ENCODE peak calls at places on chromosomes 13 and 19, in six cellular contexts. P is cardiac fibroblast; W is progenitor cell of endocrine pancreas; F is upper lobe of right lung; U is CD4-positive, alpha-beta T cell; C is transverse colon. D is an unnamed sample.

GRCh38 chr13:27461940-27462584 is 11.7 kb upstream of the MTIF3 start:
- DNase-seq in C (no peak), U (no peak), F (no peak), W (no peak), P (no peak), D (no peak)

GRCh38 chr19:45670670-45671453 is 2.8 kb downstream of the GIPR start:
- DNase-seq in P (peak), C (peak), W (peak), F (peak), U (no peak), D (peak)

GRCh38 chr13:35953537-35954206 is 177.5 kb downstream of the DCLK1 start:
- DNase-seq in U (no peak), F (peak), P (peak), W (peak), C (peak), D (peak)

GRCh38 chr19:12670159-12670928 is 3.7 kb downstream of the WDR83 start:
- DNase-seq in C (no peak), P (no peak), U (no peak), W (no peak), F (no peak), D (no peak)

GRCh38 chr19:12773571-12773970 is 1.8 kb downstream of the HOOK2 start:
- DNase-seq in W (no peak), U (no peak), P (peak), C (no peak), F (no peak), D (peak)

GRCh38 chr13:50589139-50589538 is 254.4 kb downstream of the DLEU7 start:
- DNase-seq in C (no peak), W (no peak), F (no peak), P (peak), U (no peak), D (peak)

GRCh38 chr13:98370261-98370660 is 193.2 kb upstream of the RNF113B start:
- DNase-seq in C (no peak), U (no peak), F (no peak), W (no peak), P (no peak), D (no peak)

GRCh38 chr13:95552539-95553270 is at the start of gene CLDN10:
- DNase-seq in W (peak), P (no peak), F (no peak), U (no peak), C (no peak), D (no peak)

GRCh38 chr13:62524498-62524897 is 1108.8 kb upstream of the PCDH20 start:
- DNase-seq in C (no peak), U (no peak), P (no peak), F (no peak), W (no peak), D (no peak)

GRCh38 chr13:32528358-32528757 is 10.2 kb downstream of the N4BP2L2 start:
- DNase-seq in P (peak), C (no peak), W (no peak), U (no peak), F (no peak), D (peak)

GRCh38 chr19:47363758-47364529 is 14.8 kb downstream of the DHX34 start:
- DNase-seq in P (peak), C (no peak), W (no peak), F (no peak), U (no peak), D (peak)

GRCh38 chr13:44281252-44282000 is 92.2 kb upstream of the SERP2 start:
- DNase-seq in W (no peak), U (no peak), P (no peak), C (no peak), F (no peak), D (no peak)

GRCh38 chr19:8615813-8616596 is 5.5 kb upstream of the ADAMTS10 start:
- DNase-seq in C (peak), F (no peak), P (peak), U (peak), W (peak), D (peak)

GRCh38 chr13:62193919-62194318 is 778.3 kb upstream of the PCDH20 start:
- DNase-seq in C (no peak), U (no peak), W (no peak), P (no peak), F (no peak), D (peak)

GRCh38 chr19:58228584-58229254 is at the start of gene ZNF544:
- DNase-seq in U (peak), P (peak), W (peak), F (peak), C (peak), D (peak)

GRCh38 chr13:33322474-33322827 is 36.9 kb upstream of the STARD13 start:
- DNase-seq in U (no peak), P (peak), F (no peak), C (peak), W (no peak), D (no peak)

GRCh38 chr19:34733266-34733825 is 697 bp upstream of the ZNF181 start:
- DNase-seq in W (peak), U (no peak), C (no peak), F (no peak), P (no peak), D (no peak)

GRCh38 chr13:48110132-48110868 is 15.4 kb upstream of the MED4 start:
- DNase-seq in C (no peak), P (peak), W (no peak), F (no peak), U (no peak), D (no peak)

GRCh38 chr13:33721719-33722118 is 96.2 kb upstream of the RFC3 start:
- DNase-seq in W (no peak), U (no peak), F (no peak), C (no peak), P (peak), D (no peak)

GRCh38 chr19:51295382-51296126 is 15.9 kb upstream of the IGLON5 start:
- DNase-seq in W (no peak), P (no peak), C (no peak), F (no peak), U (no peak), D (no peak)

GRCh38 chr19:46890423-46891170 is 29.8 kb downstream of the ARHGAP35 start:
- DNase-seq in C (no peak), U (no peak), F (no peak), W (no peak), P (peak), D (peak)

GRCh38 chr13:108269601-108270328 is at the start of gene TNFSF13B:
- DNase-seq in W (peak), P (peak), C (peak), F (peak), U (peak), D (peak)

GRCh38 chr13:79631260-79631659 is 150.3 kb downstream of the NDFIP2 start:
- DNase-seq in C (no peak), U (no peak), P (peak), F (no peak), W (no peak), D (peak)

GRCh38 chr13:68304287-68304893 is 1074.3 kb upstream of the PCDH9 start:
- DNase-seq in U (no peak), P (peak), W (no peak), C (no peak), F (no peak), D (peak)

GRCh38 chr13:93753639-93754038 is 527.0 kb downstream of the GPC6 start:
- DNase-seq in F (no peak), C (no peak), P (no peak), U (no peak), W (no peak), D (no peak)

GRCh38 chr13:35784286-35784951 is 307.9 kb upstream of the MAB21L1 start:
- DNase-seq in U (no peak), W (no peak), F (no peak), C (no peak), P (no peak), D (peak)

GRCh38 chr19:46442808-46443450 is 14.2 kb upstream of the PNMA8C start:
- DNase-seq in W (no peak), U (no peak), P (peak), C (no peak), F (peak), D (peak)

GRCh38 chr13:95624020-95624419 is 20.5 kb downstream of the DZIP1 start:
- DNase-seq in C (no peak), U (no peak), P (peak), W (no peak), F (no peak), D (peak)

GRCh38 chr19:41623360-41623759 is 3.5 kb downstream of the CEACAM4 start:
- DNase-seq in C (no peak), F (no peak), W (no peak), U (no peak), P (no peak), D (no peak)

GRCh38 chr13:34654682-34655081 is 287.4 kb upstream of the NBEA start:
- DNase-seq in F (no peak), P (peak), U (no peak), C (no peak), W (no peak), D (no peak)

GRCh38 chr19:13839193-13839937 is 37.6 kb upstream of the NANOS3 start:
- DNase-seq in W (no peak), P (peak), U (peak), F (peak), C (peak), D (peak)
- TF ChIP-seq CTCF in W (no peak), P (no peak), U (no peak), F (no peak), C (no peak), D (no peak)

DNA sequence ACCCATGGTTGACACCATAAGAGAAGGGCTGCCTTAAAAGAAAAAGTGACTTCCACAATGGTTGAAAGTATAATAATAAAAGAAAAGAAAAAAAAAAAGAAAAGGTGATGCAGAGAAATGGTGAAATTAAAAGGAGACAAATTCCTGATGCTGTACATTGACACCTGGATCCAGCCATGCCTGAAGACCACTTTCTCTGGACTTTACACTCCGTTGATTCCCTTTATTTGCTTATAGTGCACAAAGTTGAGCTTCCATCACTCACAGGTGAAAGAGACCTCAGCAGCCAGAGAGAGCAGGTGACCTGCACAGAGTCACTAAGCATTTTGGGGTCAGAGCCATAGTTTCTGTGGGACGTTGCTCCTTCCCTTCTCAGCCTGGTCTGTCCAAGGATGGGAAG is 12.2 kb upstream of the OR10H5 start:
- DNase-seq in C (no peak), W (no peak), P (no peak), F (no peak), U (no peak), D (no peak)
- TF ChIP-seq CTCF in C (no peak), W (no peak), P (no peak), F (no peak), U (no peak), D (no peak)

GRCh38 chr19:3573162-3573857 is 566 bp downstream of the HMG20B start:
- DNase-seq in C (no peak), F (peak), U (no peak), W (no peak), P (no peak), D (no peak)

GRCh38 chr19:3575949-3576673 is 3.4 kb downstream of the HMG20B start:
- DNase-seq in U (no peak), F (no peak), P (no peak), C (no peak), W (no peak), D (no peak)

GRCh38 chr19:3573858-3574637 is 1.3 kb downstream of the HMG20B start:
- DNase-seq in W (peak), F (peak), C (peak), U (peak), P (peak), D (peak)

GRCh38 chr19:3576696-3577443 is 4.1 kb downstream of the HMG20B start:
- DNase-seq in U (no peak), P (peak), C (peak), F (no peak), W (no peak), D (no peak)

DNA sequence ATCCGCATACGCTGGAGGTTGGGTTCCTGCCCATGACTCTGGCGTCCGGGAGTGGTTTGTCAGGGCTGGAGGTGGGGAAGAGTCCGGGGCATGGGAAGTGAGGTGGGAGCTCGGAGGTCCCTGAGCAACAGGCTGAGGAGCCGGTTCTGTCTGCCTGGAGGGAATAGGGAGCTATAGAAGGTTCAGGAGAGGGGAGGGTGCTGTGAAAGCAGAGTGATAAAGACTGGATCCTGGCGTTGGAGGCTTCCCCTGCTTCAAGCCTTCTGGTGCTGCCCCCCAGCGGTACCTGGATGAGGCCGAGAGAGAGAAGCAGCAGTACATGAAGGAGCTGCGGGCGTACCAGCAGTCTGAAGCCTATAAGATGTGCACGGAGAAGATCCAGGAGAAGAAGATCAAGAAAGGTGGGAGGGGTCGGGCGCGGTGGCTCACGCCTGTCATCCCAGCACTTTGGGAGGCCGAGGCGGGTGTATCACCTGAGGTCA is 2.6 kb downstream of the HMG20B start:
- DNase-seq in P (peak), U (peak), C (no peak), W (no peak), F (no peak), D (peak)
- TF ChIP-seq CTCF in P (peak), U (no peak), C (no peak), W (peak), F (no peak), D (peak)

GRCh38 chr13:49220035-49220855 is at the start of gene MLNR:
- DNase-seq in U (peak), P (peak), W (peak), F (peak), C (no peak), D (no peak)
- TF ChIP-seq CTCF in U (no peak), P (no peak), W (peak), F (peak), C (no peak), D (no peak)

GRCh38 chr13:46795321-46795720 is 1.6 kb downstream of the ESD start:
- DNase-seq in C (no peak), P (no peak), F (no peak), W (no peak), U (no peak), D (peak)
- TF ChIP-seq CTCF in C (no peak), P (no peak), F (no peak), W (no peak), U (no peak), D (no peak)

GRCh38 chr19:16340092-16340491 is 15.5 kb downstream of the KLF2 start:
- DNase-seq in F (no peak), U (no peak), W (no peak), P (no peak), C (no peak), D (no peak)
- TF ChIP-seq CTCF in F (no peak), U (no peak), W (no peak), P (no peak), C (no peak), D (no peak)

D was measured in MCF 10A.